ENCODE peak calls at places on chromosome 18, in nine cellular contexts. Y, I, K, V, W, F, G, X and R are unnamed samples. For H3K4me1, the result is how much of the 10 kb centered on the place peaks cover.

GRCh38 chr18:48455555-48456478 is 46.6 kb upstream of the ZBTB7C start:
- DNase-seq in W (no peak), Y (peak), V (no peak), X (no peak), F (peak), I (no peak), G (peak), K (peak), R (no peak)

GRCh38 chr18:74198453-74198852 is 50.1 kb downstream of the TIMM21 start:
- DNase-seq in G (peak), W (no peak), K (no peak), I (no peak), X (no peak), Y (no peak), V (no peak), F (no peak), R (no peak)

GRCh38 chr18:2932247-2933181 is 80.4 kb downstream of the LPIN2 start:
- DNase-seq in F (no peak), K (peak), W (no peak), Y (peak), G (no peak), X (no peak), I (no peak), V (peak), R (no peak)

GRCh38 chr18:33536904-33537303 is 41.1 kb upstream of the ASXL3 start:
- DNase-seq in Y (no peak), G (no peak), F (no peak), W (no peak), I (no peak), X (no peak), K (no peak), V (no peak), R (no peak)

GRCh38 chr18:66226782-66227181 is 377.1 kb downstream of the CDH19 start:
- DNase-seq in G (no peak), F (no peak), K (no peak), V (no peak), X (no peak), Y (no peak), W (no peak), I (no peak), R (no peak)

GRCh38 chr18:27954226-27954625 is 222.7 kb downstream of the CDH2 start:
- DNase-seq in G (no peak), V (no peak), W (no peak), Y (peak), K (no peak), F (no peak), I (no peak), X (no peak), R (no peak)

GRCh38 chr18:65257157-65257556 is 493.7 kb upstream of the CDH7 start:
- DNase-seq in X (no peak), V (no peak), W (no peak), Y (no peak), K (no peak), I (no peak), F (no peak), G (no peak), R (no peak)

GRCh38 chr18:45722899-45723298 is 1.1 kb upstream of the SLC14A1 start:
- DNase-seq in V (peak), G (peak), W (peak), Y (peak), I (peak), F (peak), X (peak), K (peak), R (peak)

GRCh38 chr18:54787616-54788015 is 40.7 kb upstream of the RAB27B start:
- DNase-seq in V (no peak), W (no peak), I (no peak), F (no peak), K (no peak), X (no peak), G (no peak), Y (peak), R (no peak)

GRCh38 chr18:73683618-73684238 is 463.9 kb downstream of the FBXO15 start:
- DNase-seq in G (no peak), X (no peak), I (no peak), K (no peak), V (no peak), F (no peak), W (no peak), Y (peak), R (no peak)

GRCh38 chr18:53947092-53947640 is 277.3 kb downstream of the MBD2 start:
- DNase-seq in V (no peak), Y (peak), G (no peak), K (no peak), X (no peak), F (no peak), I (no peak), W (no peak), R (no peak)

GRCh38 chr18:44536041-44536440 is 144.6 kb upstream of the SETBP1 start:
- DNase-seq in I (no peak), X (no peak), W (no peak), F (no peak), K (no peak), Y (peak), V (no peak), G (no peak), R (no peak)

GRCh38 chr18:35525795-35526475 is 28.2 kb upstream of the INO80C start:
- DNase-seq in F (no peak), X (peak), G (no peak), Y (no peak), V (no peak), I (no peak), K (no peak), W (no peak), R (no peak)

GRCh38 chr18:56298935-56299334 is 339.5 kb downstream of the TXNL1 start:
- DNase-seq in G (peak), I (no peak), F (no peak), K (no peak), Y (peak), X (no peak), V (no peak), W (no peak), R (no peak)

GRCh38 chr18:70452501-70452900 is 163.7 kb downstream of the SOCS6 start:
- DNase-seq in X (no peak), Y (no peak), F (no peak), I (no peak), W (no peak), K (no peak), G (no peak), V (no peak), R (no peak)

GRCh38 chr18:40048886-40049650 is 1906.0 kb upstream of the PIK3C3 start:
- DNase-seq in I (no peak), G (no peak), X (no peak), F (no peak), V (no peak), K (no peak), Y (no peak), W (no peak), R (no peak)

GRCh38 chr18:27263369-27263768 is 78.3 kb upstream of the CHST9 start:
- DNase-seq in G (no peak), W (no peak), K (no peak), I (no peak), X (no peak), Y (no peak), V (no peak), F (no peak), R (no peak)

GRCh38 chr18:63679820-63680606 is 18.3 kb upstream of the SERPINB3 start:
- DNase-seq in Y (no peak), V (no peak), K (no peak), I (no peak), W (no peak), X (no peak), F (no peak), G (no peak), R (no peak)

GRCh38 chr18:32919799-32920198 is 147.0 kb upstream of the KLHL14 start:
- DNase-seq in X (no peak), Y (peak), K (no peak), W (no peak), G (no peak), I (no peak), V (no peak), F (no peak), R (no peak)

GRCh38 chr18:7918696-7919095 is 351.6 kb downstream of the PTPRM start:
- DNase-seq in Y (no peak), W (no peak), F (no peak), V (no peak), I (no peak), X (no peak), K (no peak), G (no peak), R (no peak)

GRCh38 chr18:56238576-56238975 is 399.8 kb downstream of the TXNL1 start:
- DNase-seq in G (no peak), K (no peak), F (no peak), Y (no peak), W (no peak), I (no peak), V (no peak), X (no peak), R (no peak)

GRCh38 chr18:41954827-41955613 is at the start of gene PIK3C3:
- DNase-seq in K (peak), F (peak), W (peak), Y (peak), I (peak), G (peak), V (peak), X (peak), R (peak)

GRCh38 chr18:64410685-64411084 is 261.8 kb upstream of the LINC00305 start:
- DNase-seq in X (no peak), G (no peak), V (no peak), Y (no peak), W (no peak), K (no peak), F (no peak), I (no peak), R (no peak)

GRCh38 chr18:48563027-48563426 is 24.2 kb downstream of the CTIF start:
- DNase-seq in Y (peak), I (no peak), G (peak), K (no peak), W (no peak), V (no peak), F (no peak), X (no peak), R (no peak)

GRCh38 chr18:7300971-7301553 is 70.2 kb downstream of the LRRC30 start:
- DNase-seq in Y (no peak), X (no peak), G (no peak), V (no peak), I (no peak), F (no peak), W (no peak), K (no peak), R (no peak)

GRCh38 chr18:58221060-58221725 is 177.2 kb downstream of the NEDD4L start:
- DNase-seq in I (no peak), K (no peak), G (peak), Y (peak), X (no peak), V (peak), F (no peak), W (peak), R (no peak)

GRCh38 chr18:38872342-38872741 is 1306.7 kb upstream of the CELF4 start:
- DNase-seq in G (no peak), K (no peak), F (no peak), W (no peak), V (no peak), X (no peak), Y (no peak), I (no peak), R (no peak)

GRCh38 chr18:36702398-36703010 is 126.3 kb downstream of the TPGS2 start:
- DNase-seq in Y (no peak), F (no peak), W (no peak), I (no peak), V (no peak), G (no peak), X (no peak), K (no peak), R (no peak)

GRCh38 chr18:29003194-29003593 is 826.3 kb upstream of the CDH2 start:
- DNase-seq in K (no peak), G (no peak), X (no peak), F (no peak), I (no peak), V (no peak), Y (no peak), W (peak), R (no peak)

GRCh38 chr18:49305688-49306336 is 154.6 kb downstream of the DYM start:
- DNase-seq in I (no peak), F (no peak), Y (peak), V (no peak), W (no peak), K (no peak), G (no peak), X (no peak), R (no peak)

GRCh38 chr18:37578886-37579513 is 13.4 kb upstream of the CELF4 start:
- DNase-seq in V (no peak), F (no peak), Y (no peak), K (no peak), I (no peak), G (no peak), W (no peak), X (no peak), R (no peak)

GRCh38 chr18:50126466-50126865 is 68.5 kb downstream of the MYO5B start:
- DNase-seq in K (no peak), X (no peak), Y (no peak), F (no peak), G (no peak), W (no peak), I (no peak), V (no peak), R (no peak)

GRCh38 chr18:2893676-2894075 is 46.9 kb downstream of the EMILIN2 start:
- DNase-seq in K (no peak), W (no peak), G (no peak), F (no peak), X (no peak), Y (no peak), V (no peak), I (no peak), R (no peak)

GRCh38 chr18:61323951-61324350 is 9.3 kb upstream of the CDH20 start:
- DNase-seq in F (no peak), Y (no peak), X (no peak), W (no peak), K (no peak), G (no peak), V (no peak), I (no peak), R (no peak)

DNA sequence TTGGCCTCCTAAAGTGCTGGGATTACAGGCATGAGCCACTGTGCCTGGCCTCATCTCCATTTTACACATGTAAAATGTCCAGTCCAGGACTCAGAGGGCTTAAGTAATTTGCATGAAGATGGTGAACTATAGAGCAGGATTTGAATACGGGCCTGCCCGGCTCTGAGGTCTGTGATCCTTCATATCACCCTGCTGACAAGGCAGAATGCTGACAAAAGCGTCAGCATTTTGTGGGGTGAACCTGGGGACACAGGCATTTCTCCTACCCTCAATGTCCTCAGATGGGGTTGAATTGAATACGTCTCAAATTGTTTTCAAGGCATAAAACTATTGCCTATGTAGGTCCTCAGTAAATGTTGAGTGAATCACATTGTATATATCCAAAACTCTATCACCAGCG is 57.2 kb upstream of the GATA6 start:
- DNase-seq in G (no peak), I (no peak), W (no peak), X (no peak), V (no peak), K (no peak), Y (no peak), F (no peak), R (no peak)
- H3K4me1 ChIP-seq in G (under half), I (under half), W (under half), X (under half), V (under half), K (under half), Y (under half), F (under half), R (under half)

DNA sequence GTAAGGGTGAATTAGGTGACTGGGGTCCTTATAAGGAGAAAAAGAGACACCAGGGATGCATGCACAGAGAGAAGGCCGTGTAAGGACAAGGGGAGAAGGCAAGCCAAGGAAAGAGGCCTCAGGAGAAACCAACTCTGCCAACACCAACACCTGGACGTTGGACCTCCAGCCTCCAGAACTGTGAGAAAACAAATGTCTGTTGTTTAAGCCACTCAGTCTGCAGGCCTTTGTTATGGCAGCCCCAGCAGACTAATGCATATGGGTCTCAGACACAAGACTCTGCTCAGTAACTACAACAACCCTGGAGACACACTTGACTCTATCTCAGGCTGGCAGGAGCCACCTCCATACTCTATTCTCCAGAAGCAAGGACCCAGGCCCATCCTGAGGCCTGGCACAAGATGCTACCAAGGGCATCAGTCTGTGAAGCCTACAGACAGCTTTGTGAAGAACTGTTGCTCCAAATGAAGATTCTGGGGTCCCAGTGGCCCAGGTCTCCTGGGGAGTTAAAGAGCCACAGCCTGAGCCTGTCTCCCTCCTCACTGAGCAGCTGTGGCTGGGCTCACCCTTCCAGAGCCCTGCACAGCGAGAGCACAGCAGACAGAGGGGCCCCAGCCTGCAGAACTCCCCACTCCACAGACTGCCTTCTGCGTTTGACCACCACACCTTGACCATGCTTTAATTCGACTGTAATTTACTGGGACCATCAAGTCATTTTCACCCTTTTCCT is 43.0 kb upstream of the SLC35G4 start:
- DNase-seq in K (no peak), I (no peak), Y (no peak), F (no peak), X (no peak), G (no peak), W (no peak), V (no peak), R (no peak)
- H3K4me1 ChIP-seq in K (under half), I (under half), Y (under half), F (under half), X (under half), G (under half), W (under half), V (under half), R (under half)

GRCh38 chr18:47250415-47251046 is 929 bp downstream of the SKOR2 start:
- DNase-seq in X (no peak), G (no peak), V (no peak), I (no peak), F (no peak), Y (no peak), K (no peak), W (no peak), R (no peak)
- H3K4me1 ChIP-seq in X (under half), G (under half), V (under half), I (under half), F (under half), Y (under half), K (under half), W (under half), R (under half)

DNA sequence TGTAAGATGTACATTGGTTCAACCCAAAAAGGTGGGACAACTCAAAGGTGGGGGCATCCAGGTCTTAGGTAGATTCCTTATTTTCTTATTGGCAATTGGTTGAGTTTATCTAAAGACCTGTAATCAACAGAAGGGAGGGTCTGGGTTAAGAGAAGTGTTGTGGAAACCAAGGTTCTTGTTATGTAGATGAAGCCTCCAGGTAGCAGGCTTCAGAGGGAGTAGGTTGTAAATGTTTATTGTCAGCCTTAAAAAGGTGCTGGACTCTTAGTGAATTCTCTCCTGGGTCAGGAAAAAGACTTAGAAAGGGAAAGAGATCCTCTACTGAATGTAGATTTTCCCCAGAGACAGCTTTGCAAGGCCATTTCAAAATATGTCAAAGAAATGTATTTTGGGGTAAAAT is 125.3 kb upstream of the NDUFV2 start:
- DNase-seq in K (no peak), W (no peak), G (no peak), X (no peak), Y (no peak), V (no peak), F (no peak), I (no peak), R (no peak)
- H3K4me1 ChIP-seq in K (under half), W (under half), G (under half), X (under half), Y (under half), V (under half), F (under half), I (half or more), R (under half)